ENCODE peak calls at places on chromosomes 6 and 20, in seven cellular contexts. L is activated CD8-positive, alpha-beta memory T cell treated with anti-CD3 and anti-CD28 coated beads, Interleukin-2, amount 10 ng/mL, durations not matched to agents 7 days and 5 days; E is stimulated activated CD8-positive, alpha-beta memory T cell treated with anti-CD3 and anti-CD28 coated beads, Interleukin-4, amount 100 ng/mL, for 24 hours; T is AG10803; S is NB4; I is stimulated activated CD4-positive, alpha-beta T cell treated with anti-CD3 and anti-CD28 coated beads, Interleukin-1b, Interleukin-23, amount 100 ng/mL, for 24 hours; M is natural killer cell. Y is an unnamed sample.

GRCh38 chr20:407953-408842 is at the start of gene RBCK1:
- DNase-seq in L (peak), E (peak), T (peak), S (peak), I (peak), M (peak), Y (no peak)

GRCh38 chr6:169859978-169860703 is 108.7 kb downstream of the ERMARD start:
- DNase-seq in L (peak), E (no peak), T (no peak), S (no peak), I (no peak), M (no peak), Y (no peak)

GRCh38 chr6:128413291-128413690 is 107.1 kb downstream of the PTPRK start:
- DNase-seq in L (no peak), E (no peak), T (no peak), S (no peak), I (no peak), M (no peak), Y (no peak)

GRCh38 chr6:85911067-85911466 is 268.4 kb upstream of the SYNCRIP start:
- DNase-seq in L (no peak), E (no peak), T (no peak), S (no peak), I (no peak), M (no peak), Y (no peak)

GRCh38 chr6:14925627-14926026 is 320.2 kb upstream of the JARID2 start:
- DNase-seq in L (no peak), E (no peak), T (peak), S (no peak), I (no peak), M (no peak), Y (no peak)

GRCh38 chr20:38932457-38933120 is 6.4 kb downstream of the FAM83D start:
- DNase-seq in L (no peak), E (no peak), T (peak), S (peak), I (no peak), M (no peak), Y (no peak)

GRCh38 chr6:20223119-20223518 is 10.8 kb upstream of the MBOAT1 start:
- DNase-seq in L (no peak), E (no peak), T (no peak), S (peak), I (no peak), M (no peak), Y (no peak)

GRCh38 chr6:80962382-80962781 is 790.1 kb downstream of the TENT5A start:
- DNase-seq in L (no peak), E (no peak), T (no peak), S (no peak), I (no peak), M (no peak), Y (no peak)

GRCh38 chr6:143973097-143973979 is 34.7 kb downstream of the PLAGL1 start:
- DNase-seq in L (no peak), E (no peak), T (no peak), S (no peak), I (no peak), M (no peak), Y (no peak)

GRCh38 chr6:84842526-84843161 is 78.2 kb upstream of the TBX18 start:
- DNase-seq in L (no peak), E (no peak), T (peak), S (no peak), I (no peak), M (no peak), Y (no peak)

GRCh38 chr20:32518593-32519366 is 66.4 kb downstream of the NOL4L start:
- DNase-seq in L (no peak), E (no peak), T (no peak), S (no peak), I (no peak), M (no peak), Y (no peak)

GRCh38 chr6:166540631-166541331 is 45.7 kb downstream of the RAMACL start:
- DNase-seq in L (peak), E (peak), T (no peak), S (peak), I (peak), M (peak), Y (no peak)

GRCh38 chr6:35047265-35048011 is 93.7 kb downstream of the TCP11 start:
- DNase-seq in L (no peak), E (no peak), T (peak), S (peak), I (no peak), M (no peak), Y (peak)

GRCh38 chr6:159966339-159966738 is 2.5 kb upstream of the IGF2R start:
- DNase-seq in L (no peak), E (no peak), T (no peak), S (peak), I (no peak), M (no peak), Y (no peak)

GRCh38 chr20:35409542-35409941 is 2.2 kb downstream of the UQCC1 start:
- DNase-seq in L (no peak), E (no peak), T (no peak), S (no peak), I (no peak), M (no peak), Y (no peak)

GRCh38 chr6:130740308-130740707 is 86.9 kb upstream of the SMLR1 start:
- DNase-seq in L (no peak), E (no peak), T (no peak), S (no peak), I (no peak), M (no peak), Y (no peak)

Y was measured in pulmonary artery endothelial cell.